ENCODE peak calls at places on chromosomes 3 and 15, in seven cellular contexts. One of them, this sample, is unnamed.

GRCh38 chr15:74383695-74384565 is 16.5 kb upstream of the CYP11A1 start:
- DNase-seq in GM12865: peak
- DNase-seq in stimulated activated CD4-positive, alpha-beta T cell treated with anti-CD3 and anti-CD28 coated beads, Interleukin-1b, Interleukin-23, amount 100 ng/mL, for 1 hour: peak
- DNase-seq in GOT3: no peak
- DNase-seq in GDM1: no peak
- DNase-seq in fibroblast of lung: no peak
- DNase-seq in fibroblast of pulmonary artery: no peak
- DNase-seq in this sample: peak

GRCh38 chr15:66740802-66741201 is 38.8 kb downstream of the SMAD6 start:
- DNase-seq in GDM1: no peak
- DNase-seq in GM12865: no peak
- DNase-seq in stimulated activated CD4-positive, alpha-beta T cell treated with anti-CD3 and anti-CD28 coated beads, Interleukin-1b, Interleukin-23, amount 100 ng/mL, for 1 hour: no peak
- DNase-seq in GOT3: no peak
- DNase-seq in fibroblast of pulmonary artery: no peak
- DNase-seq in fibroblast of lung: peak
- DNase-seq in this sample: no peak

GRCh38 chr15:55879181-55879580 is 114.2 kb downstream of the NEDD4 start:
- DNase-seq in GDM1: no peak
- DNase-seq in stimulated activated CD4-positive, alpha-beta T cell treated with anti-CD3 and anti-CD28 coated beads, Interleukin-1b, Interleukin-23, amount 100 ng/mL, for 1 hour: no peak
- DNase-seq in fibroblast of lung: peak
- DNase-seq in fibroblast of pulmonary artery: peak
- DNase-seq in GOT3: no peak
- DNase-seq in GM12865: no peak
- DNase-seq in this sample: no peak

GRCh38 chr3:72018339-72018984 is 233.5 kb upstream of the PROK2 start:
- DNase-seq in GDM1: no peak
- DNase-seq in GOT3: no peak
- DNase-seq in fibroblast of pulmonary artery: no peak
- DNase-seq in fibroblast of lung: no peak
- DNase-seq in stimulated activated CD4-positive, alpha-beta T cell treated with anti-CD3 and anti-CD28 coated beads, Interleukin-1b, Interleukin-23, amount 100 ng/mL, for 1 hour: no peak
- DNase-seq in GM12865: no peak
- DNase-seq in this sample: no peak

GRCh38 chr3:49013738-49014660 is 4.4 kb downstream of the DALRD3 start:
- DNase-seq in GM12865: peak
- DNase-seq in stimulated activated CD4-positive, alpha-beta T cell treated with anti-CD3 and anti-CD28 coated beads, Interleukin-1b, Interleukin-23, amount 100 ng/mL, for 1 hour: no peak
- DNase-seq in GDM1: no peak
- DNase-seq in GOT3: no peak
- DNase-seq in fibroblast of lung: no peak
- DNase-seq in fibroblast of pulmonary artery: peak
- DNase-seq in this sample: peak

GRCh38 chr15:67085818-67086649 is 20.6 kb downstream of the SMAD3 start:
- DNase-seq in fibroblast of pulmonary artery: peak
- DNase-seq in GM12865: peak
- DNase-seq in GDM1: no peak
- DNase-seq in fibroblast of lung: peak
- DNase-seq in GOT3: no peak
- DNase-seq in stimulated activated CD4-positive, alpha-beta T cell treated with anti-CD3 and anti-CD28 coated beads, Interleukin-1b, Interleukin-23, amount 100 ng/mL, for 1 hour: no peak
- DNase-seq in this sample: peak

GRCh38 chr3:20652249-20652648 is 466.2 kb upstream of the SGO1 start:
- DNase-seq in fibroblast of lung: no peak
- DNase-seq in GOT3: no peak
- DNase-seq in fibroblast of pulmonary artery: no peak
- DNase-seq in stimulated activated CD4-positive, alpha-beta T cell treated with anti-CD3 and anti-CD28 coated beads, Interleukin-1b, Interleukin-23, amount 100 ng/mL, for 1 hour: no peak
- DNase-seq in GM12865: no peak
- DNase-seq in GDM1: no peak
- DNase-seq in this sample: no peak

GRCh38 chr3:10552631-10552943 is 47.2 kb upstream of the ATP2B2 start:
- DNase-seq in stimulated activated CD4-positive, alpha-beta T cell treated with anti-CD3 and anti-CD28 coated beads, Interleukin-1b, Interleukin-23, amount 100 ng/mL, for 1 hour: no peak
- DNase-seq in fibroblast of lung: no peak
- DNase-seq in GOT3: no peak
- DNase-seq in GM12865: no peak
- DNase-seq in fibroblast of pulmonary artery: no peak
- DNase-seq in GDM1: no peak
- DNase-seq in this sample: no peak

GRCh38 chr3:127092368-127092767 is 100.6 kb upstream of the PRR23E start:
- DNase-seq in GDM1: no peak
- DNase-seq in GM12865: no peak
- DNase-seq in fibroblast of lung: no peak
- DNase-seq in GOT3: no peak
- DNase-seq in stimulated activated CD4-positive, alpha-beta T cell treated with anti-CD3 and anti-CD28 coated beads, Interleukin-1b, Interleukin-23, amount 100 ng/mL, for 1 hour: no peak
- DNase-seq in fibroblast of pulmonary artery: no peak
- DNase-seq in this sample: no peak

GRCh38 chr15:66452421-66452820 is 45.1 kb downstream of the SNAPC5 start:
- DNase-seq in fibroblast of lung: peak
- DNase-seq in GDM1: no peak
- DNase-seq in GM12865: no peak
- DNase-seq in stimulated activated CD4-positive, alpha-beta T cell treated with anti-CD3 and anti-CD28 coated beads, Interleukin-1b, Interleukin-23, amount 100 ng/mL, for 1 hour: no peak
- DNase-seq in fibroblast of pulmonary artery: no peak
- DNase-seq in GOT3: no peak
- DNase-seq in this sample: no peak

GRCh38 chr3:162586591-162586990 is 1090.0 kb downstream of the OTOL1 start:
- DNase-seq in GM12865: no peak
- DNase-seq in fibroblast of lung: peak
- DNase-seq in GDM1: no peak
- DNase-seq in GOT3: no peak
- DNase-seq in fibroblast of pulmonary artery: no peak
- DNase-seq in stimulated activated CD4-positive, alpha-beta T cell treated with anti-CD3 and anti-CD28 coated beads, Interleukin-1b, Interleukin-23, amount 100 ng/mL, for 1 hour: no peak
- DNase-seq in this sample: no peak

GRCh38 chr15:100457201-100457600 is 71.5 kb downstream of the CERS3 start:
- DNase-seq in GDM1: no peak
- DNase-seq in GM12865: no peak
- DNase-seq in stimulated activated CD4-positive, alpha-beta T cell treated with anti-CD3 and anti-CD28 coated beads, Interleukin-1b, Interleukin-23, amount 100 ng/mL, for 1 hour: no peak
- DNase-seq in fibroblast of lung: peak
- DNase-seq in fibroblast of pulmonary artery: peak
- DNase-seq in GOT3: no peak
- DNase-seq in this sample: no peak

GRCh38 chr3:158106773-158107461 is 697 bp upstream of the SHOX2 start:
- DNase-seq in fibroblast of lung: no peak
- DNase-seq in fibroblast of pulmonary artery: no peak
- DNase-seq in GM12865: no peak
- DNase-seq in GOT3: no peak
- DNase-seq in GDM1: no peak
- DNase-seq in stimulated activated CD4-positive, alpha-beta T cell treated with anti-CD3 and anti-CD28 coated beads, Interleukin-1b, Interleukin-23, amount 100 ng/mL, for 1 hour: no peak
- DNase-seq in this sample: peak

GRCh38 chr15:48190932-48191573 is 412 bp upstream of the CTXN2 start:
- DNase-seq in stimulated activated CD4-positive, alpha-beta T cell treated with anti-CD3 and anti-CD28 coated beads, Interleukin-1b, Interleukin-23, amount 100 ng/mL, for 1 hour: no peak
- DNase-seq in fibroblast of lung: peak
- DNase-seq in GOT3: no peak
- DNase-seq in fibroblast of pulmonary artery: peak
- DNase-seq in GDM1: no peak
- DNase-seq in GM12865: peak
- DNase-seq in this sample: peak

GRCh38 chr15:29596266-29596665 is 226.0 kb downstream of the TJP1 start:
- DNase-seq in GOT3: no peak
- DNase-seq in fibroblast of lung: no peak
- DNase-seq in fibroblast of pulmonary artery: peak
- DNase-seq in GDM1: no peak
- DNase-seq in GM12865: no peak
- DNase-seq in stimulated activated CD4-positive, alpha-beta T cell treated with anti-CD3 and anti-CD28 coated beads, Interleukin-1b, Interleukin-23, amount 100 ng/mL, for 1 hour: no peak
- DNase-seq in this sample: no peak

GRCh38 chr3:36891651-36892268 is 53.1 kb downstream of the TRANK1 start:
- DNase-seq in fibroblast of lung: no peak
- DNase-seq in GOT3: no peak
- DNase-seq in fibroblast of pulmonary artery: no peak
- DNase-seq in GM12865: peak
- DNase-seq in GDM1: no peak
- DNase-seq in stimulated activated CD4-positive, alpha-beta T cell treated with anti-CD3 and anti-CD28 coated beads, Interleukin-1b, Interleukin-23, amount 100 ng/mL, for 1 hour: no peak
- DNase-seq in this sample: no peak

GRCh38 chr3:107938128-107938527 is 152.7 kb downstream of the CD47 start:
- DNase-seq in fibroblast of lung: peak
- DNase-seq in GDM1: no peak
- DNase-seq in stimulated activated CD4-positive, alpha-beta T cell treated with anti-CD3 and anti-CD28 coated beads, Interleukin-1b, Interleukin-23, amount 100 ng/mL, for 1 hour: no peak
- DNase-seq in GM12865: peak
- DNase-seq in fibroblast of pulmonary artery: peak
- DNase-seq in GOT3: no peak
- DNase-seq in this sample: no peak

GRCh38 chr3:152321806-152322377 is 53.2 kb downstream of the MBNL1 start:
- DNase-seq in GM12865: no peak
- DNase-seq in GOT3: no peak
- DNase-seq in fibroblast of pulmonary artery: no peak
- DNase-seq in GDM1: no peak
- DNase-seq in stimulated activated CD4-positive, alpha-beta T cell treated with anti-CD3 and anti-CD28 coated beads, Interleukin-1b, Interleukin-23, amount 100 ng/mL, for 1 hour: no peak
- DNase-seq in fibroblast of lung: no peak
- DNase-seq in this sample: no peak

GRCh38 chr15:70265986-70266385 is 168.3 kb upstream of the TLE3 start:
- DNase-seq in fibroblast of pulmonary artery: no peak
- DNase-seq in GDM1: no peak
- DNase-seq in GM12865: no peak
- DNase-seq in GOT3: no peak
- DNase-seq in fibroblast of lung: no peak
- DNase-seq in stimulated activated CD4-positive, alpha-beta T cell treated with anti-CD3 and anti-CD28 coated beads, Interleukin-1b, Interleukin-23, amount 100 ng/mL, for 1 hour: no peak
- DNase-seq in this sample: no peak

GRCh38 chr15:52527898-52528464 is 699 bp downstream of the MYO5A start:
- DNase-seq in fibroblast of lung: peak
- DNase-seq in stimulated activated CD4-positive, alpha-beta T cell treated with anti-CD3 and anti-CD28 coated beads, Interleukin-1b, Interleukin-23, amount 100 ng/mL, for 1 hour: peak
- DNase-seq in fibroblast of pulmonary artery: peak
- DNase-seq in GDM1: peak
- DNase-seq in GM12865: peak
- DNase-seq in GOT3: no peak
- DNase-seq in this sample: peak

GRCh38 chr3:8423307-8423706 is 78.3 kb upstream of the LMCD1 start:
- DNase-seq in fibroblast of lung: no peak
- DNase-seq in GM12865: no peak
- DNase-seq in fibroblast of pulmonary artery: no peak
- DNase-seq in GDM1: no peak
- DNase-seq in stimulated activated CD4-positive, alpha-beta T cell treated with anti-CD3 and anti-CD28 coated beads, Interleukin-1b, Interleukin-23, amount 100 ng/mL, for 1 hour: no peak
- DNase-seq in GOT3: no peak
- DNase-seq in this sample: no peak

GRCh38 chr3:30598663-30599545 is 7.5 kb upstream of the TGFBR2 start:
- DNase-seq in GDM1: no peak
- DNase-seq in GM12865: no peak
- DNase-seq in stimulated activated CD4-positive, alpha-beta T cell treated with anti-CD3 and anti-CD28 coated beads, Interleukin-1b, Interleukin-23, amount 100 ng/mL, for 1 hour: no peak
- DNase-seq in GOT3: no peak
- DNase-seq in fibroblast of lung: no peak
- DNase-seq in fibroblast of pulmonary artery: no peak
- DNase-seq in this sample: no peak

GRCh38 chr3:15997274-15997943 is 177.1 kb upstream of the GALNT15 start:
- DNase-seq in fibroblast of lung: no peak
- DNase-seq in GDM1: no peak
- DNase-seq in GOT3: no peak
- DNase-seq in stimulated activated CD4-positive, alpha-beta T cell treated with anti-CD3 and anti-CD28 coated beads, Interleukin-1b, Interleukin-23, amount 100 ng/mL, for 1 hour: no peak
- DNase-seq in GM12865: peak
- DNase-seq in fibroblast of pulmonary artery: no peak
- DNase-seq in this sample: peak

GRCh38 chr15:29668120-29668602 is 154.1 kb downstream of the TJP1 start:
- DNase-seq in fibroblast of pulmonary artery: peak
- DNase-seq in stimulated activated CD4-positive, alpha-beta T cell treated with anti-CD3 and anti-CD28 coated beads, Interleukin-1b, Interleukin-23, amount 100 ng/mL, for 1 hour: no peak
- DNase-seq in fibroblast of lung: peak
- DNase-seq in GOT3: no peak
- DNase-seq in GM12865: peak
- DNase-seq in GDM1: peak
- DNase-seq in this sample: no peak

GRCh38 chr3:22893001-22893400 is 310.1 kb upstream of the UBE2E2 start:
- DNase-seq in fibroblast of lung: no peak
- DNase-seq in GOT3: no peak
- DNase-seq in fibroblast of pulmonary artery: no peak
- DNase-seq in stimulated activated CD4-positive, alpha-beta T cell treated with anti-CD3 and anti-CD28 coated beads, Interleukin-1b, Interleukin-23, amount 100 ng/mL, for 1 hour: no peak
- DNase-seq in GM12865: no peak
- DNase-seq in GDM1: no peak
- DNase-seq in this sample: no peak

GRCh38 chr3:139640456-139640855 is 37.3 kb downstream of the NMNAT3 start:
- DNase-seq in GDM1: no peak
- DNase-seq in GOT3: no peak
- DNase-seq in fibroblast of pulmonary artery: no peak
- DNase-seq in fibroblast of lung: no peak
- DNase-seq in GM12865: no peak
- DNase-seq in stimulated activated CD4-positive, alpha-beta T cell treated with anti-CD3 and anti-CD28 coated beads, Interleukin-1b, Interleukin-23, amount 100 ng/mL, for 1 hour: no peak
- DNase-seq in this sample: no peak

GRCh38 chr3:151541184-151541583 is 80.3 kb upstream of the IGSF10 start:
- DNase-seq in fibroblast of pulmonary artery: no peak
- DNase-seq in GM12865: no peak
- DNase-seq in stimulated activated CD4-positive, alpha-beta T cell treated with anti-CD3 and anti-CD28 coated beads, Interleukin-1b, Interleukin-23, amount 100 ng/mL, for 1 hour: no peak
- DNase-seq in fibroblast of lung: no peak
- DNase-seq in GOT3: no peak
- DNase-seq in GDM1: no peak
- DNase-seq in this sample: no peak

This sample was measured in GM10248.